ENCODE peak calls at places on chromosome 12, in five cellular contexts. R is GM23338, N is brain microvascular endothelial cell, W is neural progenitor cell, D is OCI-LY7. A is an unnamed sample.
A peak's percentile ranks its signal among the peaks of the same experiment; 100 is the strongest.

GRCh38 chr12:7835766-7836165 is 36.9 kb downstream of the SLC2A14 start:
- DNase-seq in N (no peak), R (no peak), W (no peak), D (no peak), A (no peak)

GRCh38 chr12:43882578-43883178 is 46.8 kb downstream of the TMEM117 start:
- DNase-seq in D (peak; percentile 56), R (peak; percentile 79), N (peak; percentile 59), W (peak; percentile 62), A (peak; percentile 24)

GRCh38 chr12:6078378-6079083 is 45.9 kb downstream of the VWF start:
- DNase-seq in N (peak; percentile 20), D (no peak), R (no peak), W (no peak), A (no peak)

GRCh38 chr12:93244514-93245077 is 133.1 kb upstream of the NUDT4 start:
- DNase-seq in N (no peak), R (no peak), W (no peak), D (no peak), A (no peak)

GRCh38 chr12:67773896-67774295 is 125.4 kb downstream of the DYRK2 start:
- DNase-seq in D (no peak), W (no peak), R (no peak), N (peak; percentile 66), A (no peak)

GRCh38 chr12:78096909-78097597 is 266.4 kb downstream of the NAV3 start:
- DNase-seq in R (no peak), N (peak; percentile 33), D (no peak), W (no peak), A (peak; percentile 49)

GRCh38 chr12:49950310-49951251 is at the start of gene AQP2:
- DNase-seq in N (no peak), W (no peak), D (no peak), R (no peak), A (no peak)

GRCh38 chr12:113424915-113425823 is 3.0 kb downstream of the SDSL start:
- DNase-seq in D (peak; percentile 50), R (peak; percentile 71), W (peak; percentile 52), N (peak; percentile 71), A (peak; percentile 63)

GRCh38 chr12:44616385-44616784 is 259.7 kb downstream of the NELL2 start:
- DNase-seq in N (no peak), R (no peak), W (no peak), D (no peak), A (no peak)

GRCh38 chr12:5379737-5380496 is 52.0 kb upstream of the NTF3 start:
- DNase-seq in W (no peak), R (no peak), D (no peak), N (no peak), A (peak; percentile 13)

GRCh38 chr12:131990066-131990979 is 40.6 kb downstream of the EP400 start:
- DNase-seq in W (peak; percentile 89), R (peak; percentile 80), N (peak; percentile 45), D (no peak), A (no peak)

GRCh38 chr12:99066726-99067125 is 421.6 kb downstream of the APAF1 start:
- DNase-seq in R (no peak), N (no peak), W (no peak), D (no peak), A (no peak)

GRCh38 chr12:52280319-52280795 is 5.9 kb downstream of the KRT86 start:
- DNase-seq in W (no peak), N (peak; percentile 83), D (no peak), R (no peak), A (no peak)

GRCh38 chr12:81296556-81297305 is 218.9 kb downstream of the ACSS3 start:
- DNase-seq in N (peak; percentile 97), R (no peak), W (no peak), D (no peak), A (no peak)

GRCh38 chr12:105330938-105331804 is 680 bp downstream of the C12orf75 start:
- DNase-seq in N (peak; percentile 16), R (peak; percentile 36), W (peak; percentile 50), D (peak; percentile 56), A (peak; percentile 37)

GRCh38 chr12:97545804-97546203 is 83.2 kb downstream of the RMST start:
- DNase-seq in N (no peak), R (no peak), W (no peak), D (no peak), A (no peak)

GRCh38 chr12:4621511-4621910 is 27.3 kb downstream of the AKAP3 start:
- DNase-seq in R (no peak), W (no peak), D (no peak), N (no peak), A (no peak)

GRCh38 chr12:130127909-130128763 is 34.1 kb upstream of the FZD10 start:
- DNase-seq in N (no peak), R (no peak), W (no peak), D (no peak), A (no peak)

GRCh38 chr12:98355322-98355721 is 160.1 kb upstream of the TMPO start:
- DNase-seq in D (no peak), R (no peak), W (no peak), N (peak; percentile 45), A (no peak)

GRCh38 chr12:110750784-110751461 is 8.2 kb upstream of the PPP1CC start:
- DNase-seq in R (no peak), N (no peak), D (no peak), W (no peak), A (no peak)

GRCh38 chr12:11688831-11689230 is 39.4 kb downstream of the ETV6 start:
- DNase-seq in N (no peak), W (no peak), D (no peak), R (no peak), A (no peak)

GRCh38 chr12:82223421-82223820 is 134.8 kb downstream of the CCDC59 start:
- DNase-seq in N (no peak), W (no peak), R (no peak), D (no peak), A (no peak)

GRCh38 chr12:123396954-123397353 is 13.0 kb downstream of the KMT5A start:
- DNase-seq in W (no peak), R (no peak), N (no peak), D (no peak), A (no peak)

GRCh38 chr12:123396543-123396942 is 12.6 kb downstream of the KMT5A start:
- DNase-seq in R (no peak), D (no peak), N (no peak), W (no peak), A (no peak)

GRCh38 chr12:123398918-123399617 is 15.1 kb downstream of the KMT5A start:
- DNase-seq in D (no peak), N (no peak), R (no peak), W (no peak), A (no peak)

GRCh38 chr12:123397400-123397799 is 13.5 kb downstream of the KMT5A start:
- DNase-seq in D (no peak), W (no peak), N (no peak), R (no peak), A (no peak)

GRCh38 chr12:123398177-123398916 is 14.4 kb downstream of the KMT5A start:
- DNase-seq in W (no peak), N (peak; percentile 62), R (no peak), D (no peak), A (no peak)
- H3K27ac ChIP-seq in W (no peak overlapping the region), N (peak overlapping the region; percentile 64), R (no peak overlapping the region), D (no peak overlapping the region), A (no peak overlapping the region)

DNA sequence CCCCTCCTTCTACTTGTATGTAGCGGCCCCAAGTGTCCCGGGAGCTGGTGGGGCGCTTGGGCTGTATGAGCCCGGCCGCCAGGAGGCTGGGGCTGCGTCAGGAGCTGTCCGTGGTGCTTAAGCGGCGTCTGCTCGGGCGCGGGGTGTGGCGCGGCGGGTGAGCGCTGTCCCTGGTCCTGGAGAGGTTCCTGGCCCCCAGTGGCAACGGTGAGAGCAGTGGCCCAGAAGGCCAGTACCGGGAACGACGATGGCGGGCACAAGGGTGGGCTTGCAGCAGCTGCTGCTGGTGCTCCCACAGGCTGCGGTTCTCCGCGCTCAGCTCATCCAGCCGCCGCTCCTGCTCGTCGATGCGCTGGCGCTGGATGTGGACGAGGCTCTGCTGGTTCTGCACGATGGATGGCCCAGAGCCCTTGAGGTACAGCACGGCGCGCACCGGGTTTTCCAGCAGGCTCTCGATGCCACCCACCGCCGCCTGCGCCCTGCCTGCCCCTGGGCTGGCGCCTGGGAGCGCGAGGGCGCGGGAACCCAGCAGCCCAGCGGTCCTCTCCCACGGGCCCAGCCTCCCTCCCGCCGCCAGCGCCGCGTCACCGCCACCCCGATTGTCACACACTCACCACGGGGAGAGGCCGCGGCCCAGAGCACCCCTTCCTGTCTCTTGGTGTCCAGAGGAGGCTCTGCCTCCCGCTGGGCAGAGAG is 41.9 kb upstream of the FKBP4 start:
- DNase-seq in D (no peak), N (peak; percentile 31), R (peak; percentile 93), W (peak; percentile 96), A (peak; percentile 17)
- TF ChIP-seq CTCF in D (no peak), N (peak; percentile 17), R (peak; percentile 7), W (peak; percentile 24), A (no peak)

DNA sequence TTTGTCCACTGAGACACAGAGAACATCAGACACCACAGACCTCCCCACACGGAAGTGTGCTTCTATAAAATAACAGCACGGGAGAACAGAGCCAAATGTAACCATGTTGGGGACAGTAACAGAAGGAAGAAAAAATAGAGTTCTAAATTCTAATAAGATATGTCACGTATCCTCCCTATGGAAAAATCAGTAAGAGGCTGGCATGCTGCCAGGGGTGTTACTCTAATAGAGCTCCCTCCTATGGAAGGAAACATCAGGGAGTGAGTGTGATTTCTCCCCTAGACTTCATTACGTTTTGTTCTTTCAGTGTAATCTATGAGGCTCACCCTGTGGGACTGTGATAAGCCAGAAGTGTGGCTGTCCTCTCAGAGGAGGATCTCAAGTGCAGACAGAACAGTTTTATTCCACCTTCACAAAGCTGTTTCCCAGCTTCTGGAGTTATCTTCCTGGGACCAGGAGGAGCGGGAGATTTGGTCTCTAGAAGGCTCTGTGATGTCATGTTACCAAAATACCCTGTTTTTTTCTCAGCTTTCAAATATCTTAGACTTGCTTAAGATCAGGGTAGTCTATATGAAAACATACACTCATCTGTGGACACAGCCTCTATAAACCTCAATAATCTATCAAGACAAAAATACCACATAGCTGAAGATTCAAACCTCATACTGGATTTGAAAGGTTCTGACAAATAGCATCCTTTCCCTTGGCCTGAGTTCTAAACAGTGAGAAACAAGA is 69.3 kb downstream of the ZFC3H1 start:
- DNase-seq in W (no peak), D (no peak), N (peak; percentile 29), R (no peak), A (no peak)
- H3K4me3 ChIP-seq in W (no peak overlapping the region), D (no peak overlapping the region), N (no peak overlapping the region), R (no peak overlapping the region), A (no peak overlapping the region)

GRCh38 chr12:123065666-123066457 is 85.0 kb downstream of the PITPNM2 start:
- DNase-seq in D (peak; percentile 42), R (no peak), W (no peak), N (no peak), A (no peak)
- H3K27ac ChIP-seq in D (no peak overlapping the region), R (no peak overlapping the region), W (no peak overlapping the region), N (no peak overlapping the region), A (no peak overlapping the region)

A was measured in WERI-Rb-1.